ENCODE peak calls at places on chromosome 18, in four cellular contexts. X, K, V and R are unnamed samples.

GRCh38 chr18:577606-578005 is 2.6 kb upstream of the CETN1 start:
- DNase-seq in X (no peak), K (no peak), V (no peak), R (no peak)

GRCh38 chr18:13457327-13457726 is 238.8 kb downstream of the LDLRAD4 start:
- DNase-seq in X (no peak), K (no peak), V (no peak), R (no peak)

GRCh38 chr18:10558967-10559298 is 33.1 kb downstream of the NAPG start:
- DNase-seq in X (no peak), K (no peak), V (no peak), R (no peak)

GRCh38 chr18:29779096-29779495 is 1263.4 kb downstream of the DSC3 start:
- DNase-seq in X (no peak), K (peak), V (no peak), R (no peak)

GRCh38 chr18:54129448-54130134 is 94.9 kb downstream of the MBD2 start:
- DNase-seq in X (no peak), K (no peak), V (no peak), R (peak)

GRCh38 chr18:48238636-48239035 is 170.5 kb downstream of the ZBTB7C start:
- DNase-seq in X (no peak), K (no peak), V (no peak), R (no peak)

GRCh38 chr18:79600141-79600540 is 79.5 kb upstream of the CTDP1 start:
- DNase-seq in X (no peak), K (no peak), V (no peak), R (no peak)

GRCh38 chr18:10787293-10787901 is 261.6 kb downstream of the NAPG start:
- DNase-seq in X (peak), K (peak), V (peak), R (peak)

GRCh38 chr18:53698907-53699306 is 525.6 kb downstream of the MBD2 start:
- DNase-seq in X (no peak), K (no peak), V (peak), R (peak)

GRCh38 chr18:33576999-33577687 is 876 bp upstream of the ASXL3 start:
- DNase-seq in X (no peak), K (no peak), V (no peak), R (peak)

GRCh38 chr18:13623348-13623747 is 103.0 kb downstream of the FAM210A start:
- DNase-seq in X (no peak), K (no peak), V (no peak), R (no peak)

GRCh38 chr18:50654658-50655550 is 95.0 kb downstream of the MAPK4 start:
- DNase-seq in X (no peak), K (no peak), V (peak), R (no peak)

GRCh38 chr18:67010916-67011315 is 407.0 kb upstream of the CDH19 start:
- DNase-seq in X (no peak), K (no peak), V (no peak), R (no peak)

GRCh38 chr18:28113271-28114023 is 63.5 kb downstream of the CDH2 start:
- DNase-seq in X (no peak), K (no peak), V (no peak), R (no peak)

GRCh38 chr18:9716780-9717563 is 8.9 kb downstream of the RAB31 start:
- DNase-seq in X (no peak), K (no peak), V (no peak), R (peak)

DNA sequence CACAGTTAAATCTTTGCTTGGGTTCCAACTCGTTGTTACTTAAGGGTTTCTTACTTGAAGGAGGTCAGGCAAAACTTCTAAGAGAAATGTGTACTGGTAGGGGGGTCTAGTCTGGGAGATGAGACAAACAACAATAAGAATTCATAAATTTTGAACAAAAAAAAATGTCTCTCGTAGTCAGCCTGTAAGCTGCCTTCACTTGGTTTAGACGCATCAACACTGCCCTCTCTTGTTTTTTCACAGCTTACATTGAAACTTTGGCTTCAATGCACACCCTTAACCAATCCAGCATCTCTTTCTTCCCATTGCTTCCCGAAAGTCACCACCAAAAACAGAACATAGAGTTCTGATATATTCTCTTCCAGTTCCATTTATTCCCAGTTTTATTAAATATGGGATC is 576.4 kb upstream of the PIK3C3 start:
- DNase-seq in X (no peak), K (no peak), V (no peak), R (no peak)
- TF ChIP-seq CTCF in X (peak), K (no peak), V (no peak), R (no peak)

GRCh38 chr18:23938046-23938756 is 76.4 kb upstream of the TTC39C start:
- DNase-seq in X (no peak), K (no peak), V (no peak), R (peak)

GRCh38 chr18:23936371-23936958 is 78.1 kb upstream of the TTC39C start:
- DNase-seq in X (no peak), K (no peak), V (no peak), R (no peak)

GRCh38 chr18:23938901-23939341 is 75.6 kb upstream of the TTC39C start:
- DNase-seq in X (no peak), K (no peak), V (no peak), R (no peak)

GRCh38 chr18:23939896-23940295 is 74.7 kb upstream of the TTC39C start:
- DNase-seq in X (no peak), K (no peak), V (no peak), R (no peak)

DNA sequence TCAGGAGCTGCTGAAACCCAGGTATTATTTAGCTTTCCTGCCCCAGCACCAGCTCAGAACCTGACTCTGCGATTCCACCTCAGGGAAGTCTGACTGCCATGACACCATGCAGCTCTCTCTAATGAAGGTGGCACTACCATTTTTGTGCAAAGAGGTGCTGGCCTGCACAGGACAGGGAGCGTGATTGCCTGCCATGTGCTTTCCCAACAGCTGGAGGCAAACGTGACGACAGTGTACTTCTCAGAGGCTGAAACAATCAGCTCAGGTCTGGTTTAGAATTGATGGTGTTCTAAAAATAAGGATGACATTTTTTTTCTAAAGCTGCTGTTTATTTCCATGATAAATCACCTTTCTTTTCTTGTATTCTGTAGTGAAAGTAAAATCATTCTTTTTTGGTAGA is 75.2 kb upstream of the TTC39C start:
- DNase-seq in X (no peak), K (no peak), V (peak), R (no peak)
- TF ChIP-seq CTCF in X (no peak), K (no peak), V (no peak), R (no peak)

DNA sequence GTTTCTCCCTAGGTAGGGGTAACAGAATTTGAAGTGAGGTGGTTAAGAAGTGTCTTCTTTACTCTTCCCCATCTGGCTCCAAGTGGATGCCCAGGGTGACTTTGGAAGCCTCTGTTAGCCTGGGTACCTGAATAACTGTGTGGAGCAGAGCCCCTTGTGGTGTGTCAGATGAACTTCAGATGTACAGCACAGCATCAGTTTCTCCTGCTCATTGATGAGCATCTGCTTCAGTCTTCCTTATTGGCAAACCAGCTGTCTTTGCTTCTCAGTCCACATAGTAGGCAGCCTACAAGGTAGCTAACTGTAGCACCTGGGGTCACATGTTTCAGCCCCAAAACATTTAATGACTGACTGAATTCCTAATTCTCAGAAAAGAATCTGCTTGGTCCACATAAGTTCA is 56.2 kb upstream of the ATP8B1 start:
- DNase-seq in X (no peak), K (no peak), V (no peak), R (peak)
- TF ChIP-seq CTCF in X (peak), K (peak), V (peak), R (peak)

DNA sequence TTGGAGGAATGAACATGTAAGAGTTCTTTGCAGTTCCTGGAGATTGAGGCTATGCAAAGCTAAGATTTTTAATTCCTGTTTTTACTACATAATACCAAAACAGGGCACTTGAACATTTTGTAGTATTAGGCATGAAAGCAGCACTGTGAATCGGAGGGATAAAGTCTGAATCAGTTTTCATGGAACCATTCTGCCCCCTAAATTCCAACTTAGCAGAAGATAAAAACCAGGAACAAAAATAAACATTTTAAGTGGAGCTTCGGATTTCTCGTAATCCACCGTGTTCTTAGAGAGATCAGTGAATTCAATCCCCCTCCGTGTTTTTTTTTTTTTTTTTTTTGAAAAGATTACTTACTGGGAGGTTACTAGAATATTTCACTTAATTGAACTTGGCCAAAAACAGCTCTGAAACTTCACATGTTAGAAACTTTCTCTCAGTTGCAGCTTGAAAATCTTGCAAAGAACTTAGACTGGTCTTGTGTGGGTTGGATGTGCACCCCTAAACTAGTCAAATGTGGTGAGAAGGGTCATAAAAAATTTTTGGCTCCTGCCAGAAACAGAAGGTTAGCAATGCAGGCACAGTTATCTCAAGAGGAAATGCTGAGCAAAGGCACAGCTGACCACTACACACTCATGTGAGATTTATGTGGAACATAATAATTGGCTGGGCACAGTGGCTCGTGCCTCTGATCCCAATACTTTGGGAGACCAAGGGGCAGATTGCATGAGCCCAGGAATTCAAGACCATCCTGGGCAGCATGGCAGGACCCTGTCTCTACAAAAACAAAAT is 145.4 kb upstream of the RNF152 start:
- DNase-seq in X (no peak), K (no peak), V (no peak), R (no peak)
- TF ChIP-seq CTCF in X (peak), K (peak), V (no peak), R (no peak)

DNA sequence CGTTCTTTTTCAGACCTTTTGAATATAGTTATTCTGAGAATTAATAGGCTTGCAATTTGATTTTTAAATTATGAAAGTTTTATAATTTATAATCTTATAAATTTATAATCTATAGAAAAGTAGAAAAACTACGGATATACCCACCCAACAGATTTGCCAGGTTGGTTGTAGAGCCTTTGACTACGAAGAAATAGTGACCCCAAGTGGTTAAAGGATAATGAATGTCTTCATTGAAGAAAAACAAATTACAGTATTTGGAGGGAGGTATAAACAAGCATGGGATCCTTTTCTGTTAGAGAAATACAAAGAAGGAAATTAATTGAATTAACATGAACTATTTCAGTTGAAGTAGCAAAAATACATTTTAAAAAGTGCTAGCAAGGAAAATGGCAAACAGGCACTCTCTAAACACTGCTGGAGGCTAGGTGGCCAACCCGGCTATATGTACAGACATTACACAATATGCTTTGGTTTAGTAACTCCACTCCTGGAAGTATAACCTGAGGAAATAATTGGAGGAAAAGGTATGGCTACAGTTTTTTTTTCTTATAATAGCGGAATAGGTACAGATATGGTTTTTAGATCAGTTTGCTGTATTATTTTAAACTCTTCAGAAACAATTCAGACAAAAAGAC is 110.9 kb downstream of the MIB1 start:
- DNase-seq in X (no peak), K (no peak), V (no peak), R (peak)
- TF ChIP-seq CTCF in X (peak), K (peak), V (peak), R (peak)

GRCh38 chr18:76462326-76462694 is 32.7 kb downstream of the ZNF516 start:
- DNase-seq in X (no peak), K (no peak), V (no peak), R (no peak)
- TF ChIP-seq CTCF in X (no peak), K (peak), V (no peak), R (no peak)